ENCODE peak calls at places on chromosomes 11 and 22, in eight cellular contexts. Y, H, B, T, R, V, M and X are unnamed samples.

GRCh38 chr11:10725114-10725906 is 25.7 kb upstream of the CTR9 start:
- DNase-seq in Y (no peak), H (no peak), B (peak), T (no peak), R (no peak), V (no peak), M (peak), X (no peak)

GRCh38 chr22:49930596-49931412 is 12.4 kb downstream of the CRELD2 start:
- DNase-seq in Y (peak), H (no peak), B (peak), T (peak), R (no peak), V (no peak), M (peak), X (no peak)

GRCh38 chr11:26044389-26044788 is 287.5 kb upstream of the ANO3 start:
- DNase-seq in Y (no peak), H (no peak), B (no peak), T (no peak), R (no peak), V (no peak), M (no peak), X (no peak)

GRCh38 chr11:133713406-133713805 is 131.9 kb downstream of the SPATA19 start:
- DNase-seq in Y (no peak), H (no peak), B (no peak), T (no peak), R (no peak), V (no peak), M (no peak), X (no peak)

GRCh38 chr11:12485328-12485727 is 108.0 kb downstream of the PARVA start:
- DNase-seq in Y (no peak), H (no peak), B (no peak), T (no peak), R (no peak), V (no peak), M (no peak), X (no peak)

GRCh38 chr11:46216040-46216764 is 61.3 kb upstream of the CREB3L1 start:
- DNase-seq in Y (no peak), H (no peak), B (no peak), T (no peak), R (no peak), V (no peak), M (peak), X (no peak)

GRCh38 chr22:23970816-23971482 is 3.3 kb downstream of the DDT start:
- DNase-seq in Y (no peak), H (no peak), B (no peak), T (no peak), R (no peak), V (no peak), M (no peak), X (no peak)

GRCh38 chr22:45212306-45212709 is 28.4 kb downstream of the KIAA0930 start:
- DNase-seq in Y (no peak), H (no peak), B (no peak), T (peak), R (peak), V (no peak), M (peak), X (no peak)

GRCh38 chr11:63768232-63769043 is at the start of gene ZFTA:
- DNase-seq in Y (peak), H (peak), B (peak), T (peak), R (peak), V (peak), M (peak), X (peak)

GRCh38 chr22:21834869-21835268 is 32.6 kb downstream of the MAPK1 start:
- DNase-seq in Y (no peak), H (no peak), B (no peak), T (no peak), R (no peak), V (no peak), M (no peak), X (no peak)

GRCh38 chr11:128302425-128303186 is 284.8 kb downstream of the ETS1 start:
- DNase-seq in Y (no peak), H (no peak), B (peak), T (peak), R (no peak), V (peak), M (no peak), X (peak)

GRCh38 chr11:10975287-10975721 is 117.5 kb upstream of the ZBED5 start:
- DNase-seq in Y (peak), H (no peak), B (no peak), T (no peak), R (no peak), V (no peak), M (no peak), X (no peak)

GRCh38 chr11:108887436-108888238 is 222.8 kb downstream of the DDX10 start:
- DNase-seq in Y (no peak), H (no peak), B (no peak), T (no peak), R (no peak), V (no peak), M (peak), X (no peak)

GRCh38 chr11:62484352-62484751 is 62.3 kb downstream of the AHNAK start:
- DNase-seq in Y (no peak), H (no peak), B (no peak), T (peak), R (no peak), V (no peak), M (no peak), X (no peak)

GRCh38 chr22:50227588-50228215 is 17.1 kb downstream of the TUBGCP6 start:
- DNase-seq in Y (no peak), H (no peak), B (no peak), T (no peak), R (no peak), V (no peak), M (no peak), X (no peak)

GRCh38 chr11:33168605-33169240 is 7.4 kb upstream of the CSTF3 start:
- DNase-seq in Y (no peak), H (no peak), B (no peak), T (no peak), R (no peak), V (no peak), M (no peak), X (no peak)

GRCh38 chr11:24855951-24856350 is 359.1 kb downstream of the LUZP2 start:
- DNase-seq in Y (no peak), H (no peak), B (no peak), T (no peak), R (no peak), V (no peak), M (no peak), X (no peak)

GRCh38 chr11:75051043-75051442 is 45.6 kb downstream of the OR2AT4 start:
- DNase-seq in Y (no peak), H (no peak), B (no peak), T (no peak), R (no peak), V (no peak), M (peak), X (no peak)

GRCh38 chr11:135027461-135027860 is 615.4 kb upstream of the B3GAT1 start:
- DNase-seq in Y (no peak), H (no peak), B (peak), T (peak), R (no peak), V (no peak), M (peak), X (no peak)

GRCh38 chr11:40295466-40295865 is 1164.0 kb downstream of the LRRC4C start:
- DNase-seq in Y (no peak), H (no peak), B (no peak), T (no peak), R (no peak), V (no peak), M (no peak), X (no peak)

GRCh38 chr11:130480166-130480565 is 31.7 kb downstream of the ADAMTS15 start:
- DNase-seq in Y (no peak), H (no peak), B (no peak), T (no peak), R (no peak), V (no peak), M (no peak), X (no peak)

GRCh38 chr11:12287374-12288211 is 89.8 kb upstream of the PARVA start:
- DNase-seq in Y (peak), H (no peak), B (no peak), T (peak), R (peak), V (no peak), M (peak), X (peak)

GRCh38 chr11:88301478-88302140 is 35.9 kb downstream of the CTSC start:
- DNase-seq in Y (no peak), H (no peak), B (peak), T (no peak), R (no peak), V (no peak), M (peak), X (no peak)

GRCh38 chr11:110991621-110992355 is 253.7 kb upstream of the POU2AF2 start:
- DNase-seq in Y (no peak), H (no peak), B (no peak), T (peak), R (no peak), V (no peak), M (no peak), X (no peak)